ENCODE peak calls at places on chromosomes 11 and 22, in six cellular contexts. T is lower lobe of right lung, A is IMR-90, X is body of pancreas, R is mucosa of descending colon, L is astrocyte of the cerebellum. O is an unnamed sample.

GRCh38 chr11:69318093-69318420 is 24.1 kb downstream of the MYEOV start:
- DNase-seq in R (no peak), T (no peak), A (no peak), X (no peak), L (no peak), O (no peak)

GRCh38 chr11:69657911-69658605 is 17.1 kb downstream of the LTO1 start:
- DNase-seq in A (peak), X (no peak), R (no peak), L (no peak), T (peak), O (peak)

GRCh38 chr11:113161671-113162589 is 152.5 kb upstream of the TTC12 start:
- DNase-seq in L (no peak), X (peak), T (no peak), A (no peak), R (no peak), O (no peak)

GRCh38 chr22:38069372-38070249 is 12.4 kb downstream of the PICK1 start:
- DNase-seq in X (no peak), T (no peak), A (peak), L (no peak), R (peak), O (peak)

GRCh38 chr11:64036081-64037026 is 623 bp downstream of the FLRT1 start:
- DNase-seq in L (no peak), R (no peak), A (peak), T (no peak), X (peak), O (peak)

GRCh38 chr11:13314676-13315394 is 37.2 kb downstream of the BMAL1 start:
- DNase-seq in T (no peak), R (no peak), A (peak), L (no peak), X (no peak), O (no peak)

GRCh38 chr11:77548552-77549439 is 41.0 kb upstream of the AQP11 start:
- DNase-seq in R (no peak), A (no peak), T (no peak), X (no peak), L (no peak), O (no peak)

GRCh38 chr11:122900803-122901202 is 18.2 kb downstream of the JHY start:
- DNase-seq in A (peak), R (no peak), X (no peak), T (no peak), L (no peak), O (no peak)

GRCh38 chr11:119196833-119197483 is 9.2 kb upstream of the CBL start:
- DNase-seq in X (peak), T (peak), R (peak), A (peak), L (peak), O (peak)

GRCh38 chr11:119583585-119583984 is 145.4 kb downstream of the NECTIN1 start:
- DNase-seq in A (no peak), T (no peak), L (no peak), X (no peak), R (no peak), O (no peak)

GRCh38 chr22:40107756-40108437 is 69.8 kb upstream of the TNRC6B start:
- DNase-seq in L (no peak), T (no peak), X (peak), A (peak), R (peak), O (peak)

GRCh38 chr22:33726294-33726711 is 194.0 kb downstream of the LARGE1 start:
- DNase-seq in T (no peak), R (no peak), A (peak), X (peak), L (no peak), O (peak)

GRCh38 chr22:36162127-36163034 is 1.8 kb upstream of the APOL3 start:
- DNase-seq in T (no peak), A (no peak), X (no peak), R (no peak), L (no peak), O (no peak)

GRCh38 chr22:36334081-36334831 is 53.5 kb downstream of the MYH9 start:
- DNase-seq in R (no peak), A (no peak), X (peak), L (no peak), T (peak), O (no peak)

GRCh38 chr11:70913715-70914231 is 338.6 kb downstream of the SHANK2 start:
- DNase-seq in X (no peak), T (peak), R (peak), A (no peak), L (no peak), O (no peak)

GRCh38 chr11:64102005-64102738 is 63.7 kb downstream of the MACROD1 start:
- DNase-seq in R (no peak), A (no peak), L (no peak), X (no peak), T (no peak), O (no peak)

GRCh38 chr22:36052505-36052941 is 23.9 kb upstream of the RBFOX2 start:
- DNase-seq in T (no peak), L (no peak), X (no peak), R (no peak), A (peak), O (peak)

GRCh38 chr11:6475936-6476335 is 2.2 kb upstream of the TRIM3 start:
- DNase-seq in R (peak), L (no peak), X (peak), A (no peak), T (no peak), O (no peak)

GRCh38 chr11:94201004-94201465 is 72.4 kb downstream of the PANX1 start:
- DNase-seq in X (no peak), A (peak), T (no peak), L (no peak), R (no peak), O (peak)

GRCh38 chr22:23888615-23889401 is 5.4 kb upstream of the MIF start:
- DNase-seq in A (peak), X (no peak), T (no peak), L (no peak), R (no peak), O (peak)

GRCh38 chr22:39932918-39933649 is 27.1 kb upstream of the TMA7B start:
- DNase-seq in X (peak), A (no peak), R (peak), L (no peak), T (no peak), O (peak)

GRCh38 chr11:121153472-121153871 is 52.4 kb downstream of the TECTA start:
- DNase-seq in A (no peak), R (no peak), X (no peak), T (no peak), L (no peak), O (no peak)

GRCh38 chr11:24234822-24235508 is 261.9 kb upstream of the LUZP2 start:
- DNase-seq in X (no peak), A (peak), R (peak), T (peak), L (no peak), O (peak)

GRCh38 chr11:45233121-45233803 is 52.9 kb downstream of the SYT13 start:
- DNase-seq in A (peak), L (no peak), X (peak), T (peak), R (peak), O (peak)

GRCh38 chr11:17531071-17531817 is 13.0 kb downstream of the USH1C start:
- DNase-seq in T (no peak), L (no peak), R (no peak), X (no peak), A (no peak), O (no peak)

GRCh38 chr22:17095538-17095937 is 10.7 kb downstream of the IL17RA start:
- DNase-seq in X (no peak), R (no peak), A (no peak), L (no peak), T (no peak), O (no peak)

GRCh38 chr11:110447343-110447742 is 17.6 kb downstream of the FDX1 start:
- DNase-seq in A (no peak), L (no peak), X (no peak), T (no peak), R (no peak), O (no peak)

GRCh38 chr11:32297629-32298028 is 137.7 kb downstream of the WT1 start:
- DNase-seq in L (peak), X (no peak), A (peak), T (no peak), R (no peak), O (peak)

GRCh38 chr11:92702771-92703170 is 266.7 kb upstream of the MTNR1B start:
- DNase-seq in T (no peak), R (no peak), X (no peak), A (peak), L (no peak), O (no peak)

GRCh38 chr11:10329935-10330334 is 25.1 kb downstream of the ADM start:
- DNase-seq in A (peak), X (no peak), R (no peak), L (peak), T (no peak), O (peak)

GRCh38 chr11:78798567-78799170 is 224.0 kb upstream of the NARS2 start:
- DNase-seq in T (peak), L (peak), A (peak), R (peak), X (peak), O (peak)

GRCh38 chr11:107996025-107996776 is 12.5 kb upstream of the CUL5 start:
- DNase-seq in L (no peak), X (no peak), A (no peak), T (no peak), R (peak), O (peak)

GRCh38 chr11:65218446-65218845 is 36.7 kb downstream of the CAPN1 start:
- DNase-seq in R (no peak), L (no peak), T (no peak), X (no peak), A (no peak), O (no peak)

GRCh38 chr11:13065200-13065787 is 56.2 kb downstream of the RASSF10 start:
- DNase-seq in T (no peak), A (no peak), R (peak), L (no peak), X (no peak), O (no peak)

DNA sequence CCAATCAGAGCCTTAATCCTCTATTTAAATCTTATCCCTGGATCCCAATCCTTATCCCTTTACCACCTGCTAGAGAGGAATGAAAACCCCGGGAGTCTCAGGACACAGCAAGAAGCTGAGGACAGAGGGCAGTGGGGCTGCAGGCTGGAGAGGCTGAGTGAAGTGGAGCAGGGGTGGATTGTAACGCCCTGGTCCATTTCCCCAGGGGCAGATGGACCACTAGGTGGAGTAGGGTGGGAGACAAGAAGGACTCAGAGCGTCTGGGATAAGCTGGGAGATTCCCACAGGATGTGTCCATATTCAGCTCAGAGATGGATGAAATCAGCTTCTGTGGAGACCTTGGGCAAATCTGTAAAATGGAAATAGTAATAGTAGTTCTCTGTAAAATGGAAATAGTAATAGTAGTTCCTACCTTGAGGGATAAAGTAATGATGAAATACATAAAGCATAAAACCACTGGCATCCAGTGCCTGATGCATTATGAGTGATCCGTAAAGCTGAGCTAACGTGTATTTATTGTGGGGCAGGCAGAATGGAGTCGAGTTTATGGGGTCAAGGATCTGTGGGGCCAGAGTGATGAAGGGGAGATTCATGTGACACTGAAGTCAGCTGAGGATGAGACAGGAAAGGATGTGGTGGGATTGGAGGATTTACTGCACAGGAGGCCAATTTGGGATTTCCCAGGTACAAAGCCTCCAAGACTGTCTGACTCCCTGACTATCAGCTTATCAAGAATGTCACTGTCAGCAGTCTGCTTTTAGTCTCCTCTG is 1.9 kb upstream of the ROBO4 start:
- DNase-seq in L (no peak), X (no peak), T (no peak), R (no peak), A (no peak), O (no peak)
- TF ChIP-seq CTCF in L (peak), X (no peak), T (no peak), R (no peak), A (peak), O (peak)

GRCh38 chr11:114196994-114197702 is 99.1 kb upstream of the NNMT start:
- DNase-seq in R (no peak), L (no peak), T (no peak), X (no peak), A (no peak), O (peak)
- H3K4me3 ChIP-seq in R (no peak), L (no peak), T (no peak), X (no peak), A (no peak), O (no peak)

GRCh38 chr11:117882539-117882938 is 6.1 kb upstream of the FXYD6 start:
- DNase-seq in R (no peak), X (no peak), T (no peak), L (no peak), A (no peak), O (no peak)

GRCh38 chr11:117887431-117888139 is 11.1 kb upstream of the FXYD6 start:
- DNase-seq in R (no peak), T (no peak), X (no peak), L (no peak), A (no peak), O (no peak)

GRCh38 chr11:117883063-117883462 is 6.6 kb upstream of the FXYD6 start:
- DNase-seq in L (no peak), X (no peak), R (no peak), T (no peak), A (no peak), O (no peak)

GRCh38 chr11:117885777-117886176 is 9.3 kb upstream of the FXYD6 start:
- DNase-seq in A (no peak), X (no peak), T (no peak), L (no peak), R (peak), O (peak)

DNA sequence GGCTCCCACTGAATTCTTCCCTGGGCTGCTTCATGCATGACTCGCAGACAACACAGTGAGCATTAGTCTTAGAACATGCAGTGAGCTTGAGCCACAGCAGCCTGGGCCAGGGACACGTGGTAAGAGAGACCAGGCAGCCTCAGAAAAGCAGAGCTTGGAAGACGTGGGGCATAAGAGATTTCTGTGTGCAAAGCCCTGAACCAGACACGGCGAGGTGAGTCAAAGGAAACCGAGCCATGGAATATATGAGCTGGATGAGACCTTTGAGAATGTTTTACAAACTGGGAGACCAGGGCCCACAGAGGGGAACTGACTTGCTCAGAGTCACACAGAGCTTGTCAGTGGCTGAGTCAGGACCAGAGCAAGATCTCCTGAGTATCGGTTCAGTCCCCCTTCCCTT is 8.5 kb upstream of the FXYD6 start:
- DNase-seq in T (no peak), L (no peak), A (peak), X (no peak), R (no peak), O (no peak)
- TF ChIP-seq CTCF in T (no peak), L (no peak), A (no peak), X (no peak), R (no peak), O (no peak)

DNA sequence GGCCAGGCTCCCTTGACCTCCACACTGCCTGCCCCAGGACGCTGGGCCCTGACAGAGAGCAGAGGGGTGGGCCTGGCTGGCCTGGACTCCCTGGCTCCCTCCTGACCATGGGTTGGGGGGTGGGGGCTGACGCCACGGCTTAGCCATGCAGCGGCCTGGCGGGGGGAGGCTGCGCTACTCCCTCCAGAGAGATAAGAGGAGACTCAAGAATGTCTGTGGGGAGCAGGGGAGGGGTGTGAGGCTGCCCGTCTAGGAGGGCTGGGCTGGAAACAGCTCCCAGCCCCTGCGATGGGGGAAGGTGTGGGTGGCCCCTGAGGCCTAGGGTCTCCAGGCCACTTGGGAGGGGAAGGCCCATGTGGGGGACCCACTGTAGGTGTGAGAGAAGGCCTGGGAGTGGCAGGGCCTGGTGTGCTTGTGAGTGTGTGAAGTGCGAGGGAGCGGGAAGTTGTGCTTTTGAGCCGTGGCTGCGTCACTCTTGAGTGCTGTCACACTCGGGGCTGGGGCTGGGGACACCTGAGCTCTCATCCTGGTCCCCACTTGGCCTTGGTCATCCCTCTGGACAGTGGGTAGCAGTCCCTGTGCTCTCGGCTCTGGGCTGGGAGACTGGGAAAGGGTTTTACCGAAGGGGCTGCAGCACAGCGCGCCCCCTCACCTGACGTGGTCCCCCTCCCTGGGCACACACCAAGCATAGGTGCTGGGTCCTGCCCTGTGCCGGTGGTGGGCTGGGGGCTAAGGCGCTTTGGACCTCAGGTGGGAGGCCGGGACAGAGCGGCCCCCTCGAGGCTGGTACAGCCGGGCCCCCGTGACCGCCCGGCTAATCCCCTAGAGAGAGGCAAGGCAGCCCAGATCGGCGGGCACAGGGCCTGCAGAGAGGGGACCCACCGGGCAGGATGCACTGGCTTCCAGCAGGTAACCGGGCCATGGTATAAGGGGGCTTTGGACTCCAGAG is 2.4 kb downstream of the MYRF start:
- DNase-seq in T (peak), L (no peak), A (peak), X (peak), R (no peak), O (peak)
- H3K4me3 ChIP-seq in T (no peak), L (no peak), A (no peak), X (no peak), R (no peak), O (peak)

DNA sequence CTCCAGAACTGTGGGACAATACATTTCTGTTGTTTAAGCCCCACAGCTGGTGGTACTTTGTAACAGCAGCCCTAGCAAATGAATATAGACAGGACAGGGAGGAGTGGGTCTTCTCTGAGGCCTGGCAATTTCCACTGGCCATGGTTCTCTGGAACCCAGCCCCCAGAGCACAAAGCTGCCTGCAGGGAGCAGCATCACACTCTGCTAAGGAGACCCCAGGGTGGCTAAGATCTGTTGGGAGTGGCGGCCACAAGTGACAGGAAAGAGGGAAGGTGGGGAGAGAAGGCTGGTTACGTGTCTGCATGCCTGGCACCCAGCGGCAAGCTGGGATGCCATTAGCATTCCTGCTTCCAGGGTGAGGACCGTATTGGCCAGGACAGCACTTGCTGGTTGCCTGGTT is 211.9 kb downstream of the ST3GAL4 start:
- DNase-seq in T (no peak), L (no peak), X (no peak), A (no peak), R (no peak), O (no peak)
- TF ChIP-seq CTCF in T (no peak), L (no peak), X (no peak), A (no peak), R (no peak), O (no peak)

GRCh38 chr11:29171350-29171950 is 845.4 kb downstream of the KCNA4 start:
- DNase-seq in R (no peak), L (no peak), T (no peak), X (no peak), A (peak), O (no peak)

DNA sequence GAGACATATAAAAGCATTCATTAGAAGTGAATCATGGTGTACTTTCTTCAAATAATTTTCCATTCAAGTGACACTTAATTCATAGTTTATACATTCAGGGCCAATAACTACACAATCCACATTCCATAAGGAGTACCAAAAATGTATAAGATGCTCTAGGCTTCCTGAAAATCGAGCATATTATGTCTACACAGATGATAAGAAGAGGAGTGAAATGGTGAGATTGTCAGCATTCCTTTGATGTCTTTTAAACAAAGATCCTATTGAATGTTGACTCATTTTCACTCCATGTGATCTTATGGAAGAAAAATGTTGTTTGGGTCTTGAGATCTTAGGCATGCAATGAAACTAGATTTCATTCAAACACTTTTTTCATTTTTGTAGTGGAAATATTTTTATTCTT is 843.2 kb downstream of the KCNA4 start:
- DNase-seq in L (peak), R (no peak), X (no peak), T (no peak), A (peak), O (peak)
- H3K4me3 ChIP-seq in L (no peak), R (no peak), X (no peak), T (no peak), A (no peak), O (no peak)